ENCODE peak calls at places on chromosomes 3 and 15, in five cellular contexts. U is H9, N is H1, Q is trophoblast cell, Y is mesenchymal stem cell. H is an unnamed sample.

GRCh38 chr3:126186271-126186670 is 5.9 kb upstream of the ALDH1L1 start:
- DNase-seq in Q (no peak), N (no peak), Y (no peak), U (no peak), H (no peak)

GRCh38 chr3:34106879-34107278 is 308.4 kb downstream of the PDCD6IP start:
- DNase-seq in Q (peak; percentile 64), Y (no peak), U (peak; percentile 71), N (peak; percentile 73), H (peak; percentile 39)

GRCh38 chr3:107760141-107760540 is 237.4 kb downstream of the BBX start:
- DNase-seq in Q (no peak), Y (no peak), N (no peak), U (no peak), H (no peak)

GRCh38 chr3:70176224-70176623 is 136.2 kb downstream of the MDFIC2 start:
- DNase-seq in U (no peak), Q (no peak), N (no peak), Y (no peak), H (no peak)

GRCh38 chr3:128335621-128336296 is 130.9 kb downstream of the DNAJB8 start:
- DNase-seq in Q (peak; percentile 33), U (no peak), N (no peak), Y (no peak), H (no peak)

GRCh38 chr3:15171096-15171495 is 35.0 kb upstream of the CAPN7 start:
- DNase-seq in Y (peak; percentile 30), N (no peak), Q (no peak), U (no peak), H (no peak)

GRCh38 chr3:97952872-97953271 is 19.4 kb downstream of the RIOX2 start:
- DNase-seq in Q (peak; percentile 97), N (no peak), U (no peak), Y (no peak), H (no peak)

GRCh38 chr3:184428561-184429175 is 48.8 kb downstream of the CHRD start:
- DNase-seq in U (no peak), N (no peak), Q (peak; percentile 57), Y (no peak), H (no peak)

GRCh38 chr3:30988774-30989173 is 94.3 kb upstream of the GADL1 start:
- DNase-seq in Y (no peak), N (no peak), U (no peak), Q (no peak), H (no peak)

GRCh38 chr3:174253221-174253620 is 605.9 kb upstream of the NAALADL2 start:
- DNase-seq in U (no peak), N (no peak), Y (no peak), Q (no peak), H (no peak)

GRCh38 chr15:75231836-75232235 is 26.3 kb upstream of the GOLGA6C start:
- DNase-seq in Q (no peak), N (no peak), U (no peak), Y (no peak), H (no peak)

GRCh38 chr15:59741274-59741906 is 52.3 kb upstream of the BNIP2 start:
- DNase-seq in N (no peak), U (peak; percentile 50), Q (peak; percentile 53), Y (peak; percentile 8), H (peak; percentile 20)

GRCh38 chr15:98651581-98652220 is 3.4 kb downstream of the IGF1R start:
- DNase-seq in Y (peak; percentile 30), Q (no peak), N (no peak), U (no peak), H (no peak)

GRCh38 chr3:183725387-183725786 is 27.8 kb downstream of the YEATS2 start:
- DNase-seq in U (no peak), Q (no peak), Y (no peak), N (no peak), H (no peak)

GRCh38 chr3:116064646-116065045 is 380.6 kb downstream of the LSAMP start:
- DNase-seq in U (no peak), Y (peak; percentile 31), N (no peak), Q (no peak), H (no peak)

GRCh38 chr15:84981711-84982300 is at the start of gene PDE8A:
- DNase-seq in U (peak; percentile 40), Q (peak; percentile 87), N (peak; percentile 69), Y (peak; percentile 56), H (peak; percentile 40)

GRCh38 chr3:134008630-134009156 is 21.0 kb downstream of the SLCO2A1 start:
- DNase-seq in Y (peak; percentile 48), N (no peak), U (no peak), Q (peak; percentile 89), H (no peak)

GRCh38 chr3:86702381-86702958 is 288.5 kb downstream of the VGLL3 start:
- DNase-seq in Q (peak; percentile 8), N (no peak), Y (peak; percentile 1), U (no peak), H (peak; percentile 3)

GRCh38 chr3:177793451-177793850 is 596.2 kb upstream of the TBL1XR1 start:
- DNase-seq in Q (no peak), Y (no peak), U (no peak), N (no peak), H (no peak)

GRCh38 chr3:37935756-37936666 is 54.6 kb upstream of the VILL start:
- DNase-seq in U (no peak), N (no peak), Q (peak; percentile 27), Y (peak; percentile 85), H (peak; percentile 5)

DNA sequence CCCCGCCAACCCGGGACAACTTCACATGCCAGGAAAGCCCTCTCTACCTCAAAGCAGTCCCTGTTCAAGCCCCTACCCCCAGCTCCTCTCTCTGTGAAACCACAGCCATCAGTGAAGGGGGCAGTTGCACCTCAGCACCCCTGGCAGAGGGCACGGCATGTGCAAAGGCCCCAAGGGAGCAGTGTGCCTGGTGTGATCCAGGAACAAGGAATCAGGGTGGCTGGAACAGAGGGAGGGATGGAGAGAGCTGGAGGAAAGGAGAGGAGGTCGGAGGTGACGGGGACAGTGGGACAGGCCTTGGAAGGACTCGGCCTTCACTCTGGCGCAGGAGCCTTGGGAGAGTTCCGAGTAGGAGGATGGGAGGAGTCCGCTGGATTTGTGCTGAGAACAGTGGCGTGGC is 26.5 kb upstream of the IQSEC1 start:
- DNase-seq in U (no peak), Y (no peak), N (no peak), Q (no peak), H (no peak)
- H2BK12ac ChIP-seq in U (no peak overlapping the region), Y (no peak overlapping the region), N (no peak overlapping the region), Q (no peak overlapping the region), H (no peak overlapping the region)

DNA sequence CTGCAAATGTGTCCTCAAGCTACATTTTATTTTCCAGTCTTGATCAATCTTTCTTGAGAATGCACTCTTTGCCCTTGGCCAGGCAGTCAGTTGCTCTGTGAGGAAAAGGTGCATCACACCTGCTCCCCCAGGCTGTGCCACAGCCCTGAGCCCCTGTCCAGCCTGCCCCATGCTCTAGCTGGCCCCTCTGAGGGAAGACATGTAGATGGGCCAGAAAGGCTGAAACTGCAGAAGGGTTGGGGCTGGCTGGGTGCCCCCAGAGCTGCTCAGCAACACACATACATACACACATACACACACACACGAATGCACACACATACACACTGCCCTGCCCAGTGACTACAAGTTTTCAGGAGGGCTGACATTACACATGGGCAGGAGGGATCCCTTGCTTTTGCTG is 16.4 kb downstream of the TBC1D21 start:
- DNase-seq in Q (no peak), N (no peak), Y (no peak), U (no peak), H (no peak)
- H2BK12ac ChIP-seq in Q (no peak overlapping the region), N (no peak overlapping the region), Y (no peak overlapping the region), U (no peak overlapping the region), H (no peak overlapping the region)

DNA sequence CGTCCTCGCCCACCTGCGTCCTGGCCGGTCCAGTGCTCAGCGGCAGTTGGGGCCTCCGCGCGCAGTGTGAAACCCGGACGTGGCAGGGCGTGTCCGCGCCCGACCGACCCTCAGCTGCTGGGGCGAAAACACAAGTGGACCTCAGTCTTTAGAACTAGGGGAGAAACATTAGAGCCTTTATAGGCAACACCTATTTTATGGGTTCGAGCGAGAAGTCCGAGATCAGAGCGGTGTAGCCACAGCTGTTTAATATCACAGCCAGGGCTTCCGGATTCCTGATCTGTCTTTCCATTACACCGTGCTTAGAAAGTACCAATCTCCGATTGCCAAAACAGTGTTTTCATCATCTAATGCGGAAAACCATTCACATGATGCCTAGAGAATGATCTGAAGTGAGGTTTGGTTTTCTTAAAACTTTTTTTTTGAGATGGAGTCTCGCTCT is 516 bp downstream of the RAD51 start:
- DNase-seq in N (no peak), Q (peak; percentile 42), Y (peak; percentile 68), U (no peak), H (no peak)
- H2BK12ac ChIP-seq in N (no peak overlapping the region), Q (no peak overlapping the region), Y (no peak overlapping the region), U (no peak overlapping the region), H (no peak overlapping the region)

DNA sequence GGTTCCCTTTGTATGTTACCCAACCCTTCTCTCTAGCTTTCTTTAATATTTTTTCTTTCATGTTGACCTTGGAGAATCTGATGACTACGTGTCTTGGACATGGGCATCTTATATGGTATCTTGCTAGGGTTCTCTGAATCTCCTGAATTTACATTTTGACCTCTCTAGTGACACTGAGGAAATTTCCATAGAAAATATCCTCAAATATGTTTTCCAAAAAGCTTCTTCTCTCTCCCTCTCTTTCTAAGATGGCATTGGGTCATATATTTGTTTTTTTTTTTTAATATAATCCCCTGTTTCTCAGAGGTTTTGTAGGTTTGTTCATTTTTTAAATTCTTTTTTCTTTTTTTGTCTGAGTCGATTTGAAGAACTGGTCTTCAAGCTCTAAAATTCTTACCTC is 184.0 kb upstream of the TMC3 start:
- DNase-seq in U (no peak), Y (no peak), N (no peak), Q (no peak), H (no peak)
- H2BK12ac ChIP-seq in U (no peak overlapping the region), Y (no peak overlapping the region), N (no peak overlapping the region), Q (no peak overlapping the region), H (no peak overlapping the region)

DNA sequence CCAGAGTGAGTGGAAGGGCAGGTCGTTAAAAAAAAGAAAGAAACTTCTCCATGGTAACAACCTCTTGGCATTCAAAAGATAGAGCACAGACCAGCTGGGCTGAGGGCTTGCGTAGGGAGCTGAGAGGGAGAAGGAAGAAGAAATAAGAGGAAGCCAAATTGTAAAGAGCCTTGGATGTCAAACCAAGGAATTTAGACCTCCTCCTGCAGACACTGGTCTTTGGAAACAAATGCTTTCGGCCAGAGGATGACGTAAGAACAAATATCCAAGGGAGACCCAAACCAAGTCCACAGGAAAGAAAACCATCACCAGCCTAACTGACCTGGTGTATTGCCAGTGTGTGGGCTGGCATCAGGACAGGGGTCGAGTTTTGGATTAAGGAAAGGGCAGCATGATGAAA is 155.2 kb downstream of the UACA start:
- DNase-seq in Y (no peak), U (no peak), N (no peak), Q (peak; percentile 53), H (no peak)
- H2BK12ac ChIP-seq in Y (no peak overlapping the region), U (no peak overlapping the region), N (no peak overlapping the region), Q (no peak overlapping the region), H (no peak overlapping the region)

H was measured in neuronal stem cell.